ENCODE peak calls at places on chromosomes 2 and 18, in nine cellular contexts. V, C, K, M, Z, N, U, Q and H are unnamed samples.

GRCh38 chr2:233202531-233202944 is 48.9 kb upstream of the ATG16L1 start:
- DNase-seq in Z (no peak), U (no peak), M (no peak), V (no peak), N (no peak), C (no peak), Q (no peak), K (no peak), H (no peak)

GRCh38 chr2:151922845-151923666 is 94.8 kb upstream of the ARL5A start:
- DNase-seq in K (no peak), Q (no peak), M (no peak), C (peak), U (no peak), V (no peak), Z (peak), N (no peak), H (peak)

GRCh38 chr2:145066795-145067194 is 546.9 kb upstream of the ZEB2 start:
- DNase-seq in K (no peak), U (no peak), C (peak), M (no peak), V (no peak), N (no peak), Q (no peak), Z (no peak), H (no peak)

GRCh38 chr2:189092936-189093335 is 86.6 kb downstream of the COL5A2 start:
- DNase-seq in K (no peak), C (peak), N (no peak), Z (no peak), V (no peak), M (no peak), Q (no peak), U (no peak), H (no peak)

GRCh38 chr2:43106767-43107527 is 119.5 kb downstream of the ZFP36L2 start:
- DNase-seq in M (no peak), Z (no peak), Q (no peak), C (no peak), K (no peak), V (no peak), N (no peak), U (no peak), H (no peak)

GRCh38 chr2:24359701-24360049 is 661 bp downstream of the ITSN2 start:
- DNase-seq in Q (no peak), M (peak), N (no peak), C (no peak), U (no peak), Z (peak), K (no peak), V (peak), H (peak)

GRCh38 chr2:29580223-29580622 is 341.2 kb downstream of the ALK start:
- DNase-seq in Z (no peak), C (peak), Q (no peak), N (no peak), M (no peak), U (no peak), V (no peak), K (no peak), H (no peak)

GRCh38 chr2:115654362-115654761 is 1211.9 kb downstream of the DPP10 start:
- DNase-seq in M (no peak), K (no peak), N (no peak), V (no peak), U (no peak), Z (no peak), Q (no peak), C (no peak), H (no peak)

GRCh38 chr2:27369471-27370025 is 590 bp downstream of the EIF2B4 start:
- DNase-seq in Q (no peak), N (peak), Z (peak), M (no peak), V (no peak), U (no peak), K (no peak), C (peak), H (no peak)

GRCh38 chr2:242010567-242011513 is 141.3 kb downstream of the RTP5 start:
- DNase-seq in V (no peak), Q (peak), M (no peak), Z (no peak), N (no peak), K (no peak), U (no peak), C (no peak), H (peak)

GRCh38 chr2:80822999-80823398 is 518.4 kb upstream of the LRRTM1 start:
- DNase-seq in C (no peak), M (no peak), Z (no peak), U (no peak), K (no peak), V (no peak), Q (no peak), N (no peak), H (no peak)

GRCh38 chr2:143026411-143027054 is 102.7 kb upstream of the ARHGAP15 start:
- DNase-seq in M (no peak), Q (no peak), U (no peak), C (no peak), Z (no peak), V (peak), K (no peak), N (no peak), H (no peak)

GRCh38 chr18:70459731-70460130 is 170.9 kb downstream of the SOCS6 start:
- DNase-seq in C (no peak), Q (no peak), U (no peak), V (no peak), K (no peak), M (no peak), N (no peak), Z (no peak), H (no peak)

GRCh38 chr18:56869189-56869777 is 218.1 kb downstream of the WDR7 start:
- DNase-seq in U (no peak), Z (peak), N (peak), M (no peak), V (no peak), K (peak), Q (no peak), C (peak), H (no peak)

GRCh38 chr2:233141888-233142287 is 81.7 kb downstream of the INPP5D start:
- DNase-seq in V (no peak), K (no peak), Q (no peak), U (no peak), N (no peak), Z (no peak), M (no peak), C (no peak), H (no peak)

GRCh38 chr2:71936076-71937030 is 211.3 kb downstream of the CYP26B1 start:
- DNase-seq in M (no peak), C (no peak), Q (no peak), Z (no peak), V (no peak), N (no peak), K (peak), U (no peak), H (peak)